ENCODE peak calls at places on chromosome 2, in seven cellular contexts. L is H9; B is uterus; R is effector memory CD4-positive, alpha-beta T cell; G is IMR-90; Q is mucosa of descending colon; X is colonic mucosa. E is an unnamed sample. For H3K4me1, the result is how much of the 10 kb centered on the place peaks cover.

GRCh38 chr2:164974221-164974620 is 18.9 kb upstream of the SLC38A11 start:
- DNase-seq in L (no peak), B (no peak), R (no peak), G (no peak), Q (no peak), X (no peak), E (no peak)

GRCh38 chr2:72936669-72937355 is 19.5 kb downstream of the EMX1 start:
- DNase-seq in L (no peak), B (peak), R (no peak), G (no peak), Q (peak), X (no peak), E (no peak)

GRCh38 chr2:229775614-229776313 is 61.4 kb upstream of the DNER start:
- DNase-seq in L (no peak), B (no peak), R (no peak), G (peak), Q (no peak), X (no peak), E (peak)

GRCh38 chr2:159786938-159787337 is 11.1 kb downstream of the CD302 start:
- DNase-seq in L (no peak), B (no peak), R (no peak), G (no peak), Q (no peak), X (no peak), E (no peak)

GRCh38 chr2:36700311-36700710 is 3.8 kb downstream of the VIT start:
- DNase-seq in L (no peak), B (no peak), R (no peak), G (no peak), Q (no peak), X (no peak), E (no peak)

GRCh38 chr2:88329815-88330603 is 122.5 kb downstream of the FOXI3 start:
- DNase-seq in L (peak), B (no peak), R (no peak), G (peak), Q (no peak), X (no peak), E (no peak)

GRCh38 chr2:127508621-127509034 is 17.7 kb downstream of the IWS1 start:
- DNase-seq in L (no peak), B (peak), R (no peak), G (peak), Q (no peak), X (peak), E (no peak)

GRCh38 chr2:218252509-218253247 is 8.1 kb upstream of the GPBAR1 start:
- DNase-seq in L (no peak), B (no peak), R (no peak), G (peak), Q (no peak), X (no peak), E (no peak)

DNA sequence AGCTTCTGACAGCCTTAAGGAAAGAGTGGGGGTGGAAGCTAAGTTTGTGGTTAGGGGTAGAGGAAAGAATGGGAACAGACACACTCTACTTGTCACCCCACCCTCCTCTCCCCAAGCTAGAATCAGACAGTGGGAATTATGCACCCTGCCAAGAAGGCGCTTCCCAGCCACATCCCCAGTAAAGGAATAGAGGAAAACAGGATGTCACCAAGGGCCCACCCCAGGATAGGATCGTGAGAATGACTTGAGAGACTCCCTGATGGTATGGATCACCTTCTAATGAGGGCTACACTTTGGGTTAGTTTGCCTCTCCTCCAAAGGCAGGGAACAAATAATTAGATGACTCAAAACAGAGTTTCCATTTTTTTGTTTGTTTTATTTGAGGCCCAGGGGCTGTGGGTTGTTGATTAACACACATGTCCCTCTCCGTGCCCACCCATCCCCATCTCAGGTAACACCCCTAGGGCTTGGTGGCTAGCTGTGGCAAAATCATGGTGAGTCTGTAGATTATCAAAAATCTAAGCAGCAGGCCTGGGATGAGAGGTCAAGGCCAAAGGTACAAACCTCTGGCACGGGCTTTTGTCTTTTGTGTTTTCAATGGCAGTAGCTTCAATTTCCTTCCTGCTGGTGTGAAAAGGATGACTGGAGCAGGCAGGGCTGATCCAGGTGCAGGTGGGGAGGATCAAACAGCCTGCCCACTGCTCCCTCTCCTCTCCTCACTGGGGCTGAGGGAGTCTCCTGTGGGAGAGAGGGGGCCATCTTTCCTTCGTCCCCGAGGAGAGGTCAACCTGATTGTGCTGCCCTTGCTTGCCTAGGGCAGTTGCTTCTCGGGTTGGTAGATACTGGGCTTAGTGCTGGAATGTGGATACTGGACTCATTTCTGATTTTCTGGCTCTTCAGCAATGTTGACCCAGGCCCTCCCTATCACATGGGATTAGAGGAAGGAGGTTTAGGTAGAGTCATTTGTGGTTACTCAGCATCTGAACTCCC is 32.0 kb upstream of the EML4 start:
- DNase-seq in L (no peak), B (no peak), R (no peak), G (no peak), Q (no peak), X (no peak), E (no peak)
- H3K4me1 ChIP-seq in L (under half), B (under half), R (half or more), G (under half), Q (under half), X (under half), E (under half)

GRCh38 chr2:65228249-65228750 is 669 bp downstream of the ACTR2 start:
- DNase-seq in L (no peak), B (no peak), R (peak), G (peak), Q (no peak), X (peak), E (peak)

GRCh38 chr2:65231121-65231520 is 3.5 kb downstream of the ACTR2 start:
- DNase-seq in L (no peak), B (no peak), R (no peak), G (peak), Q (no peak), X (no peak), E (no peak)

GRCh38 chr2:65232636-65233035 is 5.0 kb downstream of the ACTR2 start:
- DNase-seq in L (no peak), B (no peak), R (no peak), G (peak), Q (no peak), X (no peak), E (no peak)

GRCh38 chr2:65227471-65228248 is at the start of gene ACTR2:
- DNase-seq in L (peak), B (peak), R (peak), G (peak), Q (peak), X (peak), E (peak)

GRCh38 chr2:65231892-65232477 is 4.4 kb downstream of the ACTR2 start:
- DNase-seq in L (no peak), B (no peak), R (no peak), G (peak), Q (no peak), X (no peak), E (no peak)
- H3K4me1 ChIP-seq in L (under half), B (under half), R (under half), G (under half), Q (under half), X (under half), E (under half)

GRCh38 chr2:46309052-46309953 is 12.1 kb downstream of the EPAS1 start:
- DNase-seq in L (no peak), B (no peak), R (no peak), G (peak), Q (no peak), X (no peak), E (no peak)

GRCh38 chr2:46311651-46312223 is 14.5 kb downstream of the EPAS1 start:
- DNase-seq in L (no peak), B (no peak), R (no peak), G (no peak), Q (no peak), X (no peak), E (no peak)

GRCh38 chr2:46308629-46309028 is 11.4 kb downstream of the EPAS1 start:
- DNase-seq in L (no peak), B (no peak), R (no peak), G (no peak), Q (no peak), X (no peak), E (no peak)

GRCh38 chr2:46308081-46308480 is 10.9 kb downstream of the EPAS1 start:
- DNase-seq in L (no peak), B (no peak), R (no peak), G (no peak), Q (no peak), X (no peak), E (no peak)

DNA sequence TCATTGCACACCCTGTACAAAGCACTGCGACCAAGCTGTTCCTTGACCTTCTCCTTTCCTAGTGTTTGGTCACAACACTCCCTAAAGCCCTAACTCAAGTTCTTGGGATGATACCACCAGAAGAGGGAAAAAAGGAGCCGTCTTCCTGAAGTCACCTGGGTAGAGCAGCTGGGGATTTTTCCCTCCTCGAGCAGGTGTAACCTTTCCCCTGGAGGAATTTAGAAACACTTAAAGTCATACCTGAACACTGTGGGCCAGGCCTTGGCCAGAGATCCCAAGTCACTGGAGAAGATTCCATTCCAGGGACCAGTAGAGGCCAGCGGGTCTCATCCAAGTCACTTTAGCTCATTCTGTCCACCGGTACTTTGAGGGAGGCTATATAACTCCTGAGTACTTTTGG is 13.2 kb downstream of the EPAS1 start:
- DNase-seq in L (no peak), B (no peak), R (no peak), G (no peak), Q (no peak), X (no peak), E (no peak)
- H3K4me1 ChIP-seq in L (under half), B (under half), R (under half), G (under half), Q (under half), X (under half), E (under half)

GRCh38 chr2:65393743-65394422 is 38.5 kb downstream of the SPRED2 start:
- DNase-seq in L (no peak), B (no peak), R (no peak), G (no peak), Q (no peak), X (no peak), E (peak)
- H3K4me1 ChIP-seq in L (under half), B (under half), R (under half), G (under half), Q (under half), X (under half), E (half or more)

DNA sequence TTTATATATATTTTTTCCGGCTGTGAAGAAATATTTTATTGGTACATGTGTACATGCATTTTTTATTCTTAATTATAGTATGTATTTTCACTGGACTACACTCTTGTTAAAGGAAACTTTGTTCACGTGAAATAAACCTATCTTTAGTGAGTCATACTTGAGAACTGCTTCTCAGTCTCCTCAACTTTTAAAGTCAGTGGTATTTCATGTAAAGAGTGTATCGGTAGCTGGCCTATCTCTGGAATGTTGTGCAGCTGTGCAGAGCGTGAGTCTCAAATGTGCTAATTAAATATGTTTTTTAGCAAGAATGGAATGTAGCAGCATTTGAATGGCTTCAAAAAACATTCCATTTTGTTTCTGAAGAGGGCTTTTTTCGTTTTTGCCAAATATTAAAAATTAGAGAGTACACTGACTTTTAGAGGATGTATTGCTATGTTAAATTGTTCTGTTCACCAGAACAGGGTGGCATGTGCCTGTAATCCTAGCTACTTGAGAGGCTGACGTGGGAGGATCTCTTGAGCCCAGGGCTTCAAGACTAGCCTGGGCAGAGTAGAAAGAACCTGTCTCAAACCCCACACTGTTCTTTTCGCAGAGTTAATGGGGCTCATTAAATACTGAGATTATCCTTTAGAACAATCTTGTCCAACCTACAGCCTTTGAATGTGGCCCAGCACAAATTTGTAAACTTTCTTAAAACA is 14.3 kb downstream of the SPTBN1 start:
- DNase-seq in L (no peak), B (no peak), R (no peak), G (peak), Q (no peak), X (no peak), E (no peak)
- H3K4me1 ChIP-seq in L (under half), B (under half), R (under half), G (under half), Q (under half), X (under half), E (under half)

DNA sequence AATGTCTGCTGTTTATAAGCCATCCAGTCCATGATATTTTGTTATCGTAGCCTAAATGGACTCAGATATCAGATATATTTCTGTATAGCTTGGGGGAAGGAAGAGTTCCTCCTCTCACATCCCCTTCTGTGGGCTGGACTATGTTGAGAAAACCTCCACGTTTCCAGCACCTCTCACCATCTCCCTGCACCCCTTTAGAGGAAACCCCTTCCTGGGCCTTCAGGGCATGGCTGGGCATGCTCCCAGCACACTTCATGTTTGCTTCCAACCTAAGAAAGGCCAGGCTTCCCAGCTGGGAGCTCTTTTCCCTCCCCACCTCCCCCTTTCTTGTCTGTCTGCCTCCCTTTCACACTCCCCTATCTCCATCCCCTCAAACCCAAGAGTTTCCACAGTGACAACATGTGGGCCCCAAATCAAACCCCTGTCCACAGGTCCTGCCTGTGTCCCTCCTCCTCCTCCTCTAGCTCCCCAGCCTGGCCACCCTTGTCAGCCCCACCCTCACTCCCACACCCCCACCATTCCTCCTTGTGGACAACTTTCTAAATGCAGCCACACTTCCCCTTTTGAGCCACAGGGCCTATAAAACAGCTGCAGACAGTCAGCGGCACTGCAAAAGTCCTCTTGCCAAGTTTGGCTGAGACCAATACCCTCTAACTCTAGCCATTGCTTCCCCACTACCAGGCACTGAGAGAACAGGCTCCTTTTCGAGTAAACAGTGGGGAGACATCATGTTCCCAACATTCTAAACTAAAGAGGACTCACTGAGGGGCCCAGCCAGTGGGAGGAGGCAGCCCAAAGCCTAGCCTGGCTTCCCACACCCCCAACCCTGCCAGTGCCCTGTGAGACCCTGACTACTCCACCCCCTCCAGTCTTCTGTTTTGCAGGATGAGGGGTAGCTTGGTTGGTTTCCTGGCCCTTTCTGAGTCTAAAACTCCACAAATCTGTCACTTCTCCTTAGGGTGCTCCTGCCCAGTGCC is 120.5 kb downstream of the ZFP36L2 start:
- DNase-seq in L (no peak), B (peak), R (no peak), G (peak), Q (peak), X (peak), E (peak)
- H3K4me1 ChIP-seq in L (under half), B (under half), R (under half), G (half or more), Q (under half), X (under half), E (under half)

GRCh38 chr2:68203587-68203986 is 45.9 kb downstream of the PNO1 start:
- DNase-seq in L (no peak), B (no peak), R (no peak), G (no peak), Q (no peak), X (no peak), E (peak)
- H3K4me1 ChIP-seq in L (under half), B (under half), R (under half), G (under half), Q (under half), X (under half), E (half or more)

E was measured in OCI-LY7.